ENCODE peak calls at places on chromosomes 5 and 9, in five cellular contexts. One of them, this sample, is unnamed.

GRCh38 chr5:65290677-65291076 is 191.0 kb downstream of the ADAMTS6 start:
- DNase-seq in bronchial epithelial cell: no peak
- DNase-seq in ELR: no peak
- DNase-seq in stimulated activated CD8-positive, alpha-beta memory T cell treated with anti-CD3 and anti-CD28 coated beads, Interleukin-15, amount 100 ng/mL, for 1 hour: no peak
- DNase-seq in NCI-H2081 treated with DMSO at 0.1 percent for 48 hours: no peak
- DNase-seq in this sample: no peak

GRCh38 chr5:158590936-158591863 is 508.5 kb downstream of the EBF1 start:
- DNase-seq in bronchial epithelial cell: peak
- DNase-seq in ELR: peak
- DNase-seq in stimulated activated CD8-positive, alpha-beta memory T cell treated with anti-CD3 and anti-CD28 coated beads, Interleukin-15, amount 100 ng/mL, for 1 hour: no peak
- DNase-seq in NCI-H2081 treated with DMSO at 0.1 percent for 48 hours: peak
- DNase-seq in this sample: peak

GRCh38 chr9:87337335-87338074 is 160.2 kb upstream of the DAPK1 start:
- DNase-seq in bronchial epithelial cell: no peak
- DNase-seq in ELR: no peak
- DNase-seq in stimulated activated CD8-positive, alpha-beta memory T cell treated with anti-CD3 and anti-CD28 coated beads, Interleukin-15, amount 100 ng/mL, for 1 hour: no peak
- DNase-seq in NCI-H2081 treated with DMSO at 0.1 percent for 48 hours: no peak
- DNase-seq in this sample: no peak

GRCh38 chr5:149921597-149921996 is 23.0 kb downstream of the PDE6A start:
- DNase-seq in bronchial epithelial cell: no peak
- DNase-seq in ELR: no peak
- DNase-seq in stimulated activated CD8-positive, alpha-beta memory T cell treated with anti-CD3 and anti-CD28 coated beads, Interleukin-15, amount 100 ng/mL, for 1 hour: no peak
- DNase-seq in NCI-H2081 treated with DMSO at 0.1 percent for 48 hours: no peak
- DNase-seq in this sample: no peak

GRCh38 chr5:59724482-59725392 is 168.8 kb downstream of the PDE4D start:
- DNase-seq in bronchial epithelial cell: peak
- DNase-seq in ELR: peak
- DNase-seq in stimulated activated CD8-positive, alpha-beta memory T cell treated with anti-CD3 and anti-CD28 coated beads, Interleukin-15, amount 100 ng/mL, for 1 hour: no peak
- DNase-seq in NCI-H2081 treated with DMSO at 0.1 percent for 48 hours: no peak
- DNase-seq in this sample: no peak

GRCh38 chr9:128340691-128341434 is 536 bp downstream of the SLC27A4 start:
- DNase-seq in bronchial epithelial cell: no peak
- DNase-seq in ELR: peak
- DNase-seq in stimulated activated CD8-positive, alpha-beta memory T cell treated with anti-CD3 and anti-CD28 coated beads, Interleukin-15, amount 100 ng/mL, for 1 hour: no peak
- DNase-seq in NCI-H2081 treated with DMSO at 0.1 percent for 48 hours: no peak
- DNase-seq in this sample: no peak

GRCh38 chr9:20884985-20885593 is 146.4 kb downstream of the HACD4 start:
- DNase-seq in bronchial epithelial cell: peak
- DNase-seq in ELR: peak
- DNase-seq in stimulated activated CD8-positive, alpha-beta memory T cell treated with anti-CD3 and anti-CD28 coated beads, Interleukin-15, amount 100 ng/mL, for 1 hour: peak
- DNase-seq in NCI-H2081 treated with DMSO at 0.1 percent for 48 hours: no peak
- DNase-seq in this sample: no peak

GRCh38 chr9:122265265-122265900 is 701 bp downstream of the MRRF start:
- DNase-seq in bronchial epithelial cell: peak
- DNase-seq in ELR: peak
- DNase-seq in stimulated activated CD8-positive, alpha-beta memory T cell treated with anti-CD3 and anti-CD28 coated beads, Interleukin-15, amount 100 ng/mL, for 1 hour: no peak
- DNase-seq in NCI-H2081 treated with DMSO at 0.1 percent for 48 hours: no peak
- DNase-seq in this sample: no peak

GRCh38 chr9:124290743-124291554 is 33.2 kb downstream of the NEK6 start:
- DNase-seq in bronchial epithelial cell: peak
- DNase-seq in ELR: no peak
- DNase-seq in stimulated activated CD8-positive, alpha-beta memory T cell treated with anti-CD3 and anti-CD28 coated beads, Interleukin-15, amount 100 ng/mL, for 1 hour: no peak
- DNase-seq in NCI-H2081 treated with DMSO at 0.1 percent for 48 hours: no peak
- DNase-seq in this sample: no peak

GRCh38 chr5:171649002-171649401 is 136.6 kb upstream of the SMIM23 start:
- DNase-seq in bronchial epithelial cell: no peak
- DNase-seq in ELR: no peak
- DNase-seq in stimulated activated CD8-positive, alpha-beta memory T cell treated with anti-CD3 and anti-CD28 coated beads, Interleukin-15, amount 100 ng/mL, for 1 hour: no peak
- DNase-seq in NCI-H2081 treated with DMSO at 0.1 percent for 48 hours: no peak
- DNase-seq in this sample: no peak

GRCh38 chr5:137613554-137614265 is 114.6 kb upstream of the SPOCK1 start:
- DNase-seq in bronchial epithelial cell: peak
- DNase-seq in ELR: peak
- DNase-seq in stimulated activated CD8-positive, alpha-beta memory T cell treated with anti-CD3 and anti-CD28 coated beads, Interleukin-15, amount 100 ng/mL, for 1 hour: no peak
- DNase-seq in NCI-H2081 treated with DMSO at 0.1 percent for 48 hours: no peak
- DNase-seq in this sample: no peak

GRCh38 chr5:145984072-145984471 is 47.7 kb downstream of the SH3RF2 start:
- DNase-seq in bronchial epithelial cell: peak
- DNase-seq in ELR: no peak
- DNase-seq in stimulated activated CD8-positive, alpha-beta memory T cell treated with anti-CD3 and anti-CD28 coated beads, Interleukin-15, amount 100 ng/mL, for 1 hour: no peak
- DNase-seq in NCI-H2081 treated with DMSO at 0.1 percent for 48 hours: no peak
- DNase-seq in this sample: no peak

GRCh38 chr5:58248221-58248620 is 211.7 kb downstream of the PLK2 start:
- DNase-seq in bronchial epithelial cell: no peak
- DNase-seq in ELR: no peak
- DNase-seq in stimulated activated CD8-positive, alpha-beta memory T cell treated with anti-CD3 and anti-CD28 coated beads, Interleukin-15, amount 100 ng/mL, for 1 hour: no peak
- DNase-seq in NCI-H2081 treated with DMSO at 0.1 percent for 48 hours: no peak
- DNase-seq in this sample: no peak

GRCh38 chr5:79512692-79513518 is 1.0 kb downstream of the HOMER1 start:
- DNase-seq in bronchial epithelial cell: peak
- DNase-seq in ELR: peak
- DNase-seq in stimulated activated CD8-positive, alpha-beta memory T cell treated with anti-CD3 and anti-CD28 coated beads, Interleukin-15, amount 100 ng/mL, for 1 hour: no peak
- DNase-seq in NCI-H2081 treated with DMSO at 0.1 percent for 48 hours: no peak
- DNase-seq in this sample: no peak

GRCh38 chr5:149421834-149422233 is 42.7 kb upstream of the IL17B start:
- DNase-seq in bronchial epithelial cell: peak
- DNase-seq in ELR: peak
- DNase-seq in stimulated activated CD8-positive, alpha-beta memory T cell treated with anti-CD3 and anti-CD28 coated beads, Interleukin-15, amount 100 ng/mL, for 1 hour: no peak
- DNase-seq in NCI-H2081 treated with DMSO at 0.1 percent for 48 hours: no peak
- DNase-seq in this sample: no peak

GRCh38 chr9:76292658-76293057 is 101.6 kb downstream of the RFK start:
- DNase-seq in bronchial epithelial cell: no peak
- DNase-seq in ELR: no peak
- DNase-seq in stimulated activated CD8-positive, alpha-beta memory T cell treated with anti-CD3 and anti-CD28 coated beads, Interleukin-15, amount 100 ng/mL, for 1 hour: no peak
- DNase-seq in NCI-H2081 treated with DMSO at 0.1 percent for 48 hours: no peak
- DNase-seq in this sample: no peak

GRCh38 chr9:19498015-19498414 is 89.2 kb downstream of the ACER2 start:
- DNase-seq in bronchial epithelial cell: peak
- DNase-seq in ELR: no peak
- DNase-seq in stimulated activated CD8-positive, alpha-beta memory T cell treated with anti-CD3 and anti-CD28 coated beads, Interleukin-15, amount 100 ng/mL, for 1 hour: no peak
- DNase-seq in NCI-H2081 treated with DMSO at 0.1 percent for 48 hours: no peak
- DNase-seq in this sample: no peak

GRCh38 chr5:93151896-93152295 is 429.1 kb downstream of the NR2F1-AS1 start:
- DNase-seq in bronchial epithelial cell: peak
- DNase-seq in ELR: no peak
- DNase-seq in stimulated activated CD8-positive, alpha-beta memory T cell treated with anti-CD3 and anti-CD28 coated beads, Interleukin-15, amount 100 ng/mL, for 1 hour: no peak
- DNase-seq in NCI-H2081 treated with DMSO at 0.1 percent for 48 hours: no peak
- DNase-seq in this sample: no peak

GRCh38 chr9:26535146-26535545 is 357.5 kb downstream of the CAAP1 start:
- DNase-seq in bronchial epithelial cell: no peak
- DNase-seq in ELR: no peak
- DNase-seq in stimulated activated CD8-positive, alpha-beta memory T cell treated with anti-CD3 and anti-CD28 coated beads, Interleukin-15, amount 100 ng/mL, for 1 hour: no peak
- DNase-seq in NCI-H2081 treated with DMSO at 0.1 percent for 48 hours: no peak
- DNase-seq in this sample: no peak

GRCh38 chr5:28014779-28015178 is 976.4 kb upstream of the CDH9 start:
- DNase-seq in bronchial epithelial cell: peak
- DNase-seq in ELR: peak
- DNase-seq in stimulated activated CD8-positive, alpha-beta memory T cell treated with anti-CD3 and anti-CD28 coated beads, Interleukin-15, amount 100 ng/mL, for 1 hour: no peak
- DNase-seq in NCI-H2081 treated with DMSO at 0.1 percent for 48 hours: no peak
- DNase-seq in this sample: no peak

GRCh38 chr5:108379722-108380530 is 2.0 kb downstream of the FBXL17 start:
- DNase-seq in bronchial epithelial cell: peak
- DNase-seq in ELR: peak
- DNase-seq in stimulated activated CD8-positive, alpha-beta memory T cell treated with anti-CD3 and anti-CD28 coated beads, Interleukin-15, amount 100 ng/mL, for 1 hour: no peak
- DNase-seq in NCI-H2081 treated with DMSO at 0.1 percent for 48 hours: no peak
- DNase-seq in this sample: no peak

GRCh38 chr5:18799482-18800128 is 1165.3 kb downstream of the TAF11L14 start:
- DNase-seq in bronchial epithelial cell: no peak
- DNase-seq in ELR: no peak
- DNase-seq in stimulated activated CD8-positive, alpha-beta memory T cell treated with anti-CD3 and anti-CD28 coated beads, Interleukin-15, amount 100 ng/mL, for 1 hour: no peak
- DNase-seq in NCI-H2081 treated with DMSO at 0.1 percent for 48 hours: no peak
- DNase-seq in this sample: no peak

GRCh38 chr9:38091310-38092199 is 22.5 kb upstream of the SHB start:
- DNase-seq in bronchial epithelial cell: no peak
- DNase-seq in ELR: no peak
- DNase-seq in stimulated activated CD8-positive, alpha-beta memory T cell treated with anti-CD3 and anti-CD28 coated beads, Interleukin-15, amount 100 ng/mL, for 1 hour: no peak
- DNase-seq in NCI-H2081 treated with DMSO at 0.1 percent for 48 hours: no peak
- DNase-seq in this sample: no peak

GRCh38 chr5:178356459-178356872 is 123.9 kb upstream of the PHYKPL start:
- DNase-seq in bronchial epithelial cell: no peak
- DNase-seq in ELR: no peak
- DNase-seq in stimulated activated CD8-positive, alpha-beta memory T cell treated with anti-CD3 and anti-CD28 coated beads, Interleukin-15, amount 100 ng/mL, for 1 hour: no peak
- DNase-seq in NCI-H2081 treated with DMSO at 0.1 percent for 48 hours: no peak
- DNase-seq in this sample: no peak

GRCh38 chr5:177269976-177270375 is 33.5 kb downstream of the RAB24 start:
- DNase-seq in bronchial epithelial cell: peak
- DNase-seq in ELR: no peak
- DNase-seq in stimulated activated CD8-positive, alpha-beta memory T cell treated with anti-CD3 and anti-CD28 coated beads, Interleukin-15, amount 100 ng/mL, for 1 hour: no peak
- DNase-seq in NCI-H2081 treated with DMSO at 0.1 percent for 48 hours: no peak
- DNase-seq in this sample: no peak

GRCh38 chr5:76470978-76471377 is 67.9 kb downstream of the IQGAP2 start:
- DNase-seq in bronchial epithelial cell: no peak
- DNase-seq in ELR: no peak
- DNase-seq in stimulated activated CD8-positive, alpha-beta memory T cell treated with anti-CD3 and anti-CD28 coated beads, Interleukin-15, amount 100 ng/mL, for 1 hour: no peak
- DNase-seq in NCI-H2081 treated with DMSO at 0.1 percent for 48 hours: no peak
- DNase-seq in this sample: no peak

GRCh38 chr5:159419567-159419966 is 89.3 kb upstream of the IL12B start:
- DNase-seq in bronchial epithelial cell: peak
- DNase-seq in ELR: peak
- DNase-seq in stimulated activated CD8-positive, alpha-beta memory T cell treated with anti-CD3 and anti-CD28 coated beads, Interleukin-15, amount 100 ng/mL, for 1 hour: no peak
- DNase-seq in NCI-H2081 treated with DMSO at 0.1 percent for 48 hours: no peak
- DNase-seq in this sample: no peak

GRCh38 chr5:55533806-55534435 is 843 bp downstream of the PLPP1 start:
- DNase-seq in bronchial epithelial cell: peak
- DNase-seq in ELR: peak
- DNase-seq in stimulated activated CD8-positive, alpha-beta memory T cell treated with anti-CD3 and anti-CD28 coated beads, Interleukin-15, amount 100 ng/mL, for 1 hour: no peak
- DNase-seq in NCI-H2081 treated with DMSO at 0.1 percent for 48 hours: no peak
- DNase-seq in this sample: no peak

GRCh38 chr5:38540348-38540747 is 16.1 kb downstream of the LIFR start:
- DNase-seq in bronchial epithelial cell: no peak
- DNase-seq in ELR: no peak
- DNase-seq in stimulated activated CD8-positive, alpha-beta memory T cell treated with anti-CD3 and anti-CD28 coated beads, Interleukin-15, amount 100 ng/mL, for 1 hour: no peak
- DNase-seq in NCI-H2081 treated with DMSO at 0.1 percent for 48 hours: no peak
- DNase-seq in this sample: peak

GRCh38 chr5:956941-957729 is 51.5 kb upstream of the NKD2 start:
- DNase-seq in bronchial epithelial cell: no peak
- DNase-seq in ELR: peak
- DNase-seq in stimulated activated CD8-positive, alpha-beta memory T cell treated with anti-CD3 and anti-CD28 coated beads, Interleukin-15, amount 100 ng/mL, for 1 hour: no peak
- DNase-seq in NCI-H2081 treated with DMSO at 0.1 percent for 48 hours: no peak
- DNase-seq in this sample: no peak

GRCh38 chr9:123723135-123723875 is 206.6 kb downstream of the DENND1A start:
- DNase-seq in bronchial epithelial cell: no peak
- DNase-seq in ELR: no peak
- DNase-seq in stimulated activated CD8-positive, alpha-beta memory T cell treated with anti-CD3 and anti-CD28 coated beads, Interleukin-15, amount 100 ng/mL, for 1 hour: no peak
- DNase-seq in NCI-H2081 treated with DMSO at 0.1 percent for 48 hours: no peak
- DNase-seq in this sample: no peak

GRCh38 chr5:11400312-11400711 is 503.9 kb downstream of the CTNND2 start:
- DNase-seq in bronchial epithelial cell: peak
- DNase-seq in ELR: no peak
- DNase-seq in stimulated activated CD8-positive, alpha-beta memory T cell treated with anti-CD3 and anti-CD28 coated beads, Interleukin-15, amount 100 ng/mL, for 1 hour: no peak
- DNase-seq in NCI-H2081 treated with DMSO at 0.1 percent for 48 hours: no peak
- DNase-seq in this sample: no peak

GRCh38 chr5:76622973-76623596 is at the start of gene F2RL2:
- DNase-seq in bronchial epithelial cell: peak
- DNase-seq in ELR: peak
- DNase-seq in stimulated activated CD8-positive, alpha-beta memory T cell treated with anti-CD3 and anti-CD28 coated beads, Interleukin-15, amount 100 ng/mL, for 1 hour: no peak
- DNase-seq in NCI-H2081 treated with DMSO at 0.1 percent for 48 hours: no peak
- DNase-seq in this sample: no peak

GRCh38 chr9:38107405-38107804 is 38.4 kb upstream of the SHB start:
- DNase-seq in bronchial epithelial cell: no peak
- DNase-seq in ELR: no peak
- DNase-seq in stimulated activated CD8-positive, alpha-beta memory T cell treated with anti-CD3 and anti-CD28 coated beads, Interleukin-15, amount 100 ng/mL, for 1 hour: no peak
- DNase-seq in NCI-H2081 treated with DMSO at 0.1 percent for 48 hours: no peak
- DNase-seq in this sample: no peak

GRCh38 chr5:150159741-150160179 is 4.1 kb upstream of the PDGFRB start:
- DNase-seq in bronchial epithelial cell: no peak
- DNase-seq in ELR: peak
- DNase-seq in stimulated activated CD8-positive, alpha-beta memory T cell treated with anti-CD3 and anti-CD28 coated beads, Interleukin-15, amount 100 ng/mL, for 1 hour: no peak
- DNase-seq in NCI-H2081 treated with DMSO at 0.1 percent for 48 hours: no peak
- DNase-seq in this sample: no peak

GRCh38 chr9:104866186-104866585 is 61.8 kb downstream of the ABCA1 start:
- DNase-seq in bronchial epithelial cell: peak
- DNase-seq in ELR: peak
- DNase-seq in stimulated activated CD8-positive, alpha-beta memory T cell treated with anti-CD3 and anti-CD28 coated beads, Interleukin-15, amount 100 ng/mL, for 1 hour: no peak
- DNase-seq in NCI-H2081 treated with DMSO at 0.1 percent for 48 hours: no peak
- DNase-seq in this sample: no peak

GRCh38 chr5:58925627-58926545 is 343.0 kb downstream of the RAB3C start:
- DNase-seq in bronchial epithelial cell: peak
- DNase-seq in ELR: no peak
- DNase-seq in stimulated activated CD8-positive, alpha-beta memory T cell treated with anti-CD3 and anti-CD28 coated beads, Interleukin-15, amount 100 ng/mL, for 1 hour: no peak
- DNase-seq in NCI-H2081 treated with DMSO at 0.1 percent for 48 hours: peak
- DNase-seq in this sample: peak

This sample was measured in NCI-H1436 treated with DMSO at 0.1 percent for 48 hours.